ENCODE peak calls at places on chromosomes 6 and 20, in ten cellular contexts. F, R, N, T, C, G, B, D, J and Y are unnamed samples.

GRCh38 chr6:112054520-112055160 is 736 bp downstream of the CCN6 start:
- DNase-seq in F (no peak), R (no peak), N (no peak), T (no peak), C (no peak), G (no peak), B (no peak), D (no peak), J (no peak), Y (no peak)

GRCh38 chr6:113146878-113147277 is 710.3 kb upstream of the MARCKS start:
- DNase-seq in F (no peak), R (no peak), N (no peak), T (no peak), C (no peak), G (no peak), B (no peak), D (no peak), J (no peak), Y (no peak)

GRCh38 chr6:138692058-138692977 is 81.3 kb upstream of the CCDC28A start:
- DNase-seq in F (peak; percentile 55), R (peak; percentile 69), N (peak; percentile 64), T (peak; percentile 53), C (peak; percentile 15), G (no peak), B (peak; percentile 94), D (peak; percentile 96), J (peak; percentile 77), Y (no peak)

GRCh38 chr6:53309059-53309896 is 39.5 kb downstream of the ELOVL5 start:
- DNase-seq in F (peak; percentile 61), R (peak; percentile 71), N (peak; percentile 60), T (peak; percentile 91), C (no peak), G (peak; percentile 37), B (no peak), D (no peak), J (peak; percentile 38), Y (no peak)

GRCh38 chr6:27188206-27188884 is 59.2 kb upstream of the PRSS16 start:
- DNase-seq in F (peak; percentile 66), R (peak; percentile 63), N (peak; percentile 87), T (peak; percentile 73), C (peak; percentile 43), G (peak; percentile 42), B (no peak), D (peak; percentile 27), J (peak; percentile 48), Y (peak; percentile 15)

GRCh38 chr6:147651249-147652063 is 143.0 kb downstream of the SAMD5 start:
- DNase-seq in F (peak; percentile 27), R (no peak), N (peak; percentile 26), T (peak; percentile 21), C (peak; percentile 47), G (no peak), B (no peak), D (no peak), J (no peak), Y (no peak)

GRCh38 chr20:46174469-46175126 is 56.5 kb downstream of the CD40 start:
- DNase-seq in F (peak; percentile 34), R (no peak), N (peak; percentile 23), T (peak; percentile 42), C (peak; percentile 7), G (no peak), B (peak; percentile 91), D (peak; percentile 92), J (peak; percentile 75), Y (no peak)

GRCh38 chr6:10695086-10695657 is 400 bp downstream of the PAK1IP1 start:
- DNase-seq in F (no peak), R (no peak), N (no peak), T (no peak), C (no peak), G (no peak), B (no peak), D (no peak), J (no peak), Y (no peak)

GRCh38 chr6:125940691-125941090 is 15.9 kb upstream of the HINT3 start:
- DNase-seq in F (no peak), R (no peak), N (peak; percentile 87), T (no peak), C (no peak), G (no peak), B (no peak), D (no peak), J (no peak), Y (no peak)

GRCh38 chr6:33813960-33814662 is 10.3 kb upstream of the MLN start:
- DNase-seq in F (no peak), R (no peak), N (no peak), T (no peak), C (no peak), G (no peak), B (no peak), D (no peak), J (no peak), Y (no peak)

GRCh38 chr6:122258843-122259242 is 140.6 kb upstream of the HSF2 start:
- DNase-seq in F (no peak), R (no peak), N (no peak), T (no peak), C (no peak), G (no peak), B (no peak), D (no peak), J (no peak), Y (no peak)

GRCh38 chr6:12635813-12636212 is 80.8 kb upstream of the PHACTR1 start:
- DNase-seq in F (no peak), R (no peak), N (no peak), T (peak; percentile 39), C (peak; percentile 16), G (no peak), B (no peak), D (no peak), J (no peak), Y (no peak)

GRCh38 chr6:139361211-139361610 is 13.2 kb downstream of the CITED2 start:
- DNase-seq in F (no peak), R (no peak), N (no peak), T (no peak), C (no peak), G (peak; percentile 57), B (no peak), D (no peak), J (no peak), Y (no peak)

GRCh38 chr6:111825439-111825838 is 47.8 kb downstream of the FYN start:
- DNase-seq in F (no peak), R (no peak), N (no peak), T (no peak), C (no peak), G (no peak), B (no peak), D (no peak), J (no peak), Y (no peak)

GRCh38 chr6:146543211-146543939 is at the start of gene RAB32:
- DNase-seq in F (peak; percentile 97), R (no peak), N (peak; percentile 96), T (peak; percentile 97), C (peak; percentile 93), G (no peak), B (peak; percentile 97), D (peak; percentile 80), J (peak; percentile 94), Y (peak; percentile 21)

GRCh38 chr6:25882066-25882496 is 8.0 kb upstream of the SLC17A3 start:
- DNase-seq in F (no peak), R (no peak), N (no peak), T (no peak), C (no peak), G (no peak), B (no peak), D (peak; percentile 17), J (peak; percentile 48), Y (no peak)

GRCh38 chr6:81575446-81575845 is 177.0 kb downstream of the TENT5A start:
- DNase-seq in F (no peak), R (no peak), N (no peak), T (peak; percentile 69), C (no peak), G (no peak), B (no peak), D (no peak), J (no peak), Y (no peak)

GRCh38 chr6:54935739-54936138 is 89.2 kb downstream of the FAM83B start:
- DNase-seq in F (peak; percentile 53), R (no peak), N (peak; percentile 61), T (peak; percentile 42), C (no peak), G (no peak), B (no peak), D (no peak), J (no peak), Y (no peak)

GRCh38 chr6:101393291-101394251 is at the start of gene GRIK2:
- DNase-seq in F (peak; percentile 37), R (peak; percentile 69), N (peak; percentile 69), T (peak; percentile 61), C (no peak), G (peak; percentile 53), B (peak; percentile 77), D (peak; percentile 71), J (no peak), Y (no peak)

GRCh38 chr6:167341665-167342655 is 17.1 kb downstream of the TTLL2 start:
- DNase-seq in F (no peak), R (peak; percentile 66), N (no peak), T (no peak), C (no peak), G (no peak), B (no peak), D (peak; percentile 94), J (no peak), Y (no peak)

GRCh38 chr6:51855310-51856082 is 231.9 kb downstream of the PKHD1 start:
- DNase-seq in F (peak; percentile 1), R (peak; percentile 59), N (peak; percentile 45), T (peak; percentile 63), C (peak; percentile 3), G (no peak), B (no peak), D (peak; percentile 20), J (no peak), Y (no peak)

GRCh38 chr6:21067521-21067920 is 526.0 kb upstream of the SOX4 start:
- DNase-seq in F (no peak), R (no peak), N (no peak), T (no peak), C (no peak), G (no peak), B (no peak), D (no peak), J (no peak), Y (no peak)

GRCh38 chr20:45345104-45345936 is 2.9 kb downstream of the SDC4 start:
- DNase-seq in F (no peak), R (no peak), N (no peak), T (no peak), C (no peak), G (no peak), B (no peak), D (no peak), J (peak; percentile 82), Y (no peak)

GRCh38 chr6:12602342-12602741 is 114.2 kb upstream of the PHACTR1 start:
- DNase-seq in F (no peak), R (no peak), N (no peak), T (peak; percentile 41), C (no peak), G (no peak), B (no peak), D (no peak), J (no peak), Y (no peak)

GRCh38 chr20:6265204-6265904 is 142.5 kb upstream of the FERMT1 start:
- DNase-seq in F (peak; percentile 4), R (peak; percentile 54), N (peak; percentile 4), T (peak; percentile 49), C (peak; percentile 18), G (no peak), B (no peak), D (peak; percentile 67), J (no peak), Y (peak; percentile 17)

GRCh38 chr6:96626749-96627353 is 63.9 kb downstream of the FHL5 start:
- DNase-seq in F (peak; percentile 1), R (peak; percentile 45), N (peak; percentile 7), T (peak; percentile 38), C (no peak), G (peak; percentile 80), B (no peak), D (peak; percentile 22), J (no peak), Y (no peak)